ENCODE peak calls at places on chromosome 19, in four cellular contexts. J is fibroblast of lung, N is AG09309, C is upper lobe of right lung. F is an unnamed sample.
A peak's percentile ranks its signal among the peaks of the same experiment; 100 is the strongest.

GRCh38 chr19:3387645-3388589 is 21.5 kb downstream of the NFIC start:
- DNase-seq in J (peak; percentile 50), N (no peak), C (peak; percentile 93), F (peak; percentile 96)

GRCh38 chr19:2207991-2208860 is 27.9 kb downstream of the PLEKHJ1 start:
- DNase-seq in J (peak; percentile 49), N (no peak), C (no peak), F (peak; percentile 97)

GRCh38 chr19:57802269-57802668 is 12.4 kb downstream of the ZNF552 start:
- DNase-seq in J (no peak), N (no peak), C (no peak), F (no peak)

GRCh38 chr19:19539738-19540703 is 2.0 kb downstream of the CILP2 start:
- DNase-seq in J (peak; percentile 61), N (no peak), C (peak; percentile 84), F (peak; percentile 90)

GRCh38 chr19:16111909-16112752 is 442 bp downstream of the RAB8A start:
- DNase-seq in J (no peak), N (no peak), C (no peak), F (no peak)

GRCh38 chr19:58354478-58355030 is 1.3 kb upstream of the A1BG start:
- DNase-seq in J (no peak), N (no peak), C (no peak), F (no peak)

GRCh38 chr19:48419158-48419920 is 25.9 kb downstream of the GRIN2D start:
- DNase-seq in J (peak; percentile 51), N (no peak), C (no peak), F (no peak)

GRCh38 chr19:41206926-41207750 is 11.9 kb upstream of the AXL start:
- DNase-seq in J (no peak), N (no peak), C (peak; percentile 67), F (peak; percentile 97)

GRCh38 chr19:11196406-11197287 is 698 bp downstream of the KANK2 start:
- DNase-seq in J (peak; percentile 31), N (no peak), C (peak; percentile 77), F (no peak)

GRCh38 chr19:35843676-35844481 is 8.4 kb downstream of the NPHS1 start:
- DNase-seq in J (no peak), N (no peak), C (no peak), F (no peak)

GRCh38 chr19:17183271-17183757 is 31.8 kb upstream of the USE1 start:
- DNase-seq in J (no peak), N (no peak), C (no peak), F (no peak)

GRCh38 chr19:14112051-14112808 is 5.3 kb downstream of the PRKACA start:
- DNase-seq in J (no peak), N (no peak), C (no peak), F (no peak)

GRCh38 chr19:31892060-31892459 is 453.4 kb upstream of the ZNF507 start:
- DNase-seq in J (no peak), N (no peak), C (no peak), F (no peak)

GRCh38 chr19:28602675-28603298 is 610.2 kb downstream of the UQCRFS1 start:
- DNase-seq in J (no peak), N (no peak), C (no peak), F (no peak)

GRCh38 chr19:7605490-7606222 is 10.0 kb downstream of the CAMSAP3 start:
- DNase-seq in J (no peak), N (no peak), C (no peak), F (no peak)

GRCh38 chr19:35294328-35294727 is 2.4 kb downstream of the MAG start:
- DNase-seq in J (no peak), N (no peak), C (no peak), F (no peak)

GRCh38 chr19:42596391-42597071 is 1.8 kb upstream of the CEACAM8 start:
- DNase-seq in J (no peak), N (no peak), C (no peak), F (no peak)

GRCh38 chr19:34484328-34484727 is 2.8 kb downstream of the WTIP start:
- DNase-seq in J (no peak), N (no peak), C (peak; percentile 56), F (peak; percentile 80)

GRCh38 chr19:10554760-10555612 is 10.8 kb downstream of the KRI1 start:
- DNase-seq in J (no peak), N (no peak), C (no peak), F (no peak)

GRCh38 chr19:47518139-47518538 is 3.3 kb upstream of the NAPA start:
- DNase-seq in J (peak; percentile 49), N (no peak), C (no peak), F (no peak)

GRCh38 chr19:15934332-15935078 is at the start of gene CYP4F11:
- DNase-seq in J (no peak), N (no peak), C (peak; percentile 92), F (peak; percentile 92)

GRCh38 chr19:15337202-15337601 is 4.9 kb upstream of the BRD4 start:
- DNase-seq in J (peak; percentile 62), N (peak; percentile 40), C (no peak), F (no peak)

GRCh38 chr19:49954092-49954825 is 6.7 kb downstream of the SIGLEC11 start:
- DNase-seq in J (no peak), N (no peak), C (no peak), F (no peak)

GRCh38 chr19:40163541-40164129 is 27.6 kb upstream of the MAP3K10 start:
- DNase-seq in J (no peak), N (no peak), C (no peak), F (no peak)

GRCh38 chr19:40162104-40162503 is 29.1 kb upstream of the MAP3K10 start:
- DNase-seq in J (no peak), N (no peak), C (no peak), F (no peak)

GRCh38 chr19:40159744-40160143 is 31.5 kb upstream of the MAP3K10 start:
- DNase-seq in J (no peak), N (no peak), C (no peak), F (no peak)

DNA sequence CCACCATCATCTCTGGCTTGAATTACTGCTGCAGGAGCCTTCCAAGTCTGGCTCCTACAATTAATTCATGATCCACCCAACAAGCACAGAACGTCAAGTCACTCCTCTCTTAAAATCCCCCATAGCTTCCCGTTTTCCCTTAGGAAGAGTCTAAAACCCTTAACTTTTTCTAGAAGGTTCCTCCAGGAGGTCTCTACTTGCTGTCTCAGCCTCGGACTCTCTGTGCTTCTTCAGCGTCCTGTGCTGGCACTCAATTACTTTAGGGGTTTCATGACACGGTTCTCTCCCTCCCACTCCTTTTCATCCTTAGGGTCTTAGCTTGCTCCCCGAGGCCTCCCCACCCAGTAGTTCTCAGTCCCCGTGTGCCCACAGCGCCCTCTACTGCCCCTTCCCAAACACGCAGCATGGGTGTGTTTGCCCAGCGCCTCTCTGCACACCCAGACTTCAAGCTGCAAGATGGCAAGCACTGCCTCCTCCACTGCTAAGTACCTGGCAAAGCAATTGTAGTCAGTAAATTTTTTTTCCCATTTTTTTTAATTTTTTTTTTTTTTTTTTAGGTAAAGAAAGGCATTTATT is 25.8 kb upstream of the MAP3K10 start:
- DNase-seq in J (peak; percentile 10), N (no peak), C (peak; percentile 75), F (peak; percentile 28)
- TF ChIP-seq CTCF in J (peak; percentile 71), N (peak; percentile 84), C (peak; percentile 55), F (no peak)

GRCh38 chr19:45600340-45600885 is 1.6 kb downstream of the GPR4 start:
- DNase-seq in J (no peak), N (no peak), C (no peak), F (no peak)
- H3K4me3 ChIP-seq in J (no peak overlapping the region), N (no peak overlapping the region), C (peak overlapping the region; percentile 52), F (no peak overlapping the region)

GRCh38 chr19:9323919-9324583 is at the start of gene ZNF559:
- DNase-seq in J (peak; percentile 94), N (peak; percentile 67), C (peak; percentile 97), F (peak; percentile 92)
- TF ChIP-seq CTCF in J (peak; percentile 11), N (peak; percentile 24), C (peak; percentile 42), F (no peak)

GRCh38 chr19:6229216-6229913 is 50.4 kb downstream of the MLLT1 start:
- DNase-seq in J (no peak), N (no peak), C (peak; percentile 37), F (no peak)
- H3K4me3 ChIP-seq in J (no peak overlapping the region), N (no peak overlapping the region), C (no peak overlapping the region), F (no peak overlapping the region)

DNA sequence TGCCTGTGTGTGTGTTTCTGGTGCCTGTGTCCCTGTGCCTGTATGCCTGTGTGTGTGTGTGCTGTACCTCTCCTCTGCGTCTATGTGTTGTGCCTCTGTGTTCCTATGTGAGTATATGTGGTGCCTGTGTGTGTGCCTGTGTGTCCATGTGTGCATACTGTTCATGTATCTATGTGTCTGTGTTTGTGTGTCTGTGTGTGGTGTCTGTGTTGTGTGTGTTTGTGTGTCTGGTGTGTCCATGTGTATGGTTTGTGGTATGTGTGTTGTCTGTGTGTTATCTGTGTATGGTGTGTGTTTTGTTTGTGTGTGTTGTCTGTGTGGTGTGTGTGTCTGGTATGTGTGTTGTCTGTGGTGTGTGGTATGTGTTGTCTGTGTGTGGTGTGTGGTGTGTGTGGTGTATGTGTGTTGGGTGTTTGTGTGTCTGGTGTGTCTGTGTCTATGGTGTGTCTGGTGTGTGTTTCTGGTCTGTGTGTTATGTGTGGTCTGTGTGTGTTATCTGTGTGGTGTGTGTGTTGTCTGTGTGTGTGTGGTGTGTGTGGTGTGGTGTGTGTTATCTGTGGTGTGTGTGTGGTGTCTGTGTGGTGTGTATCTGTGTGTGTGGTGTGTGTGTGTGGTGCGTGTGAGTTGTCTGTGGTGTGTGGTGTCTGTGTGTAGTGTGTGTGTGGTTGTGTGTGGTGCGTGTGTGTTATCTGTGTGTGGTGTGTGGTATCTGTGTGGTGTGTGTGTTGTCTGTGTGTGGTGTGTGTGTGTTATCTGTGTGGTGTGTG is 20.4 kb downstream of the HDGFL2 start:
- DNase-seq in J (no peak), N (no peak), C (no peak), F (no peak)
- TF ChIP-seq CTCF in J (no peak), N (no peak), C (no peak), F (no peak)

GRCh38 chr19:12333162-12334159 is at the start of gene ZNF563:
- DNase-seq in J (peak; percentile 87), N (peak; percentile 73), C (peak; percentile 99), F (peak; percentile 100)
- H3K4me3 ChIP-seq in J (peak within 1 kb of the TSS; percentile 94), N (peak within 1 kb of the TSS; percentile 96), C (peak within 1 kb of the TSS; percentile 67), F (peak within 1 kb of the TSS; percentile 64)

GRCh38 chr19:51513968-51514367 is 12.4 kb upstream of the SIGLEC12 start:
- DNase-seq in J (no peak), N (no peak), C (no peak), F (no peak)
- TF ChIP-seq CTCF in J (no peak), N (no peak), C (no peak), F (no peak)

GRCh38 chr19:30393729-30394480 is 21.7 kb downstream of the ZNF536 start:
- DNase-seq in J (no peak), N (no peak), C (no peak), F (no peak)
- H3K4me3 ChIP-seq in J (no peak overlapping the region), N (no peak overlapping the region), C (no peak overlapping the region), F (no peak overlapping the region)

DNA sequence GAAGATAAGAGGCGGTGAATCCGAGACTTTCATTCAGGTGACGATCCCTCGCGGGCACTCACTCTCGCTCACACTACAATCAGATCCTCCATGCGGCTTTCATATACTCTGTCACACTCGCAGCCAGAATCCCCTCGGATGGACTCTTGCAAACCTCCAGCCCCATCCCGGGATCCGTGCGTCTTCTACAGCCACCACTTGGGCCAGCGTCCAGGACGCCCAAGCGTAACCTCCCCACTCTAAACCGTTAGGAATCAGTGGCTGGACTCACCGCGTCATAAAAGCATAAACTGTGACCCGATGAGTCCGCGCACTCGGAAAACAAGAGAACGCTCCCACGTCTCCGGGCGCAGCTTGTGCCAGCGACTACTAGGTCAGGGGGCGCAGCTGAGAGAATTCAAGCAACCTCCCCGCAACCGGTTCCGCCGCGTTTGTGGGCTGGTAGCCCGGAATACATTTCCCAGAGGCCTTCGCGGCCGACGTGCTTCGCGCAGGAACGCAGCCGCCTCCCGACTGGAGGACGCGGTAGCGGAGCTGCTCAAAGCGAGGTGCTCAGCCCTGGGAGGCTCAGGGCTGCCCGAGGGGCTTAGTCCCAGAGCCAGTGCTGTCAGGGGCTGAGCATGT is 27.6 kb downstream of the ZNF607 start:
- DNase-seq in J (peak; percentile 89), N (peak; percentile 28), C (peak; percentile 90), F (peak; percentile 93)
- TF ChIP-seq CTCF in J (no peak), N (no peak), C (no peak), F (no peak)

GRCh38 chr19:9406798-9407352 is 28.5 kb downstream of the ZNF266 start:
- DNase-seq in J (peak; percentile 87), N (peak; percentile 46), C (peak; percentile 74), F (no peak)
- H3K4me3 ChIP-seq in J (peak overlapping the region; percentile 81), N (peak overlapping the region; percentile 95), C (peak overlapping the region; percentile 50), F (peak overlapping the region; percentile 29)

F was measured in lower leg skin.